ENCODE peak calls at places on chromosomes 5 and 9, in nine cellular contexts. C is prostate gland; Z is cardiac muscle cell; Q is adrenal gland; H is fibroblast of the aortic adventitia; E is CD8-positive, alpha-beta T cell; M is A549; N is fibroblast of mammary gland; K is mammary epithelial cell. J is an unnamed sample.

GRCh38 chr5:23089316-23089715 is 236.2 kb upstream of the CDH12 start:
- DNase-seq in C (no peak), Z (no peak), Q (no peak), H (no peak), E (no peak), M (no peak), N (no peak), K (no peak), J (no peak)

GRCh38 chr5:173229381-173229959 is 5.5 kb downstream of the NKX2-5 start:
- DNase-seq in C (no peak), Z (no peak), Q (no peak), H (no peak), E (no peak), M (no peak), N (no peak), K (no peak), J (no peak)

GRCh38 chr9:120264528-120264927 is 315.4 kb downstream of the CDK5RAP2 start:
- DNase-seq in C (no peak), Z (no peak), Q (no peak), H (no peak), E (no peak), M (no peak), N (no peak), K (no peak), J (no peak)

GRCh38 chr5:37015795-37016666 is 139.5 kb downstream of the NIPBL start:
- DNase-seq in C (no peak), Z (peak), Q (no peak), H (peak), E (no peak), M (no peak), N (peak), K (peak), J (no peak)

GRCh38 chr5:135376961-135377621 is 21.9 kb downstream of the MACROH2A1 start:
- DNase-seq in C (no peak), Z (no peak), Q (no peak), H (no peak), E (no peak), M (no peak), N (peak), K (no peak), J (peak)

GRCh38 chr5:154713615-154714125 is 41.5 kb upstream of the LARP1 start:
- DNase-seq in C (no peak), Z (no peak), Q (no peak), H (peak), E (no peak), M (no peak), N (no peak), K (peak), J (peak)

GRCh38 chr5:68354315-68354714 is 138.8 kb downstream of the PIK3R1 start:
- DNase-seq in C (no peak), Z (no peak), Q (no peak), H (no peak), E (no peak), M (no peak), N (no peak), K (no peak), J (no peak)

GRCh38 chr5:53425598-53426516 is 54.6 kb upstream of the FST start:
- DNase-seq in C (no peak), Z (peak), Q (no peak), H (peak), E (no peak), M (peak), N (peak), K (no peak), J (no peak)

GRCh38 chr5:33235304-33235703 is 205.5 kb upstream of the TARS1 start:
- DNase-seq in C (no peak), Z (no peak), Q (no peak), H (no peak), E (no peak), M (no peak), N (no peak), K (peak), J (no peak)

GRCh38 chr9:76394896-76395244 is 644 bp upstream of the RFK start:
- DNase-seq in C (peak), Z (peak), Q (peak), H (peak), E (peak), M (peak), N (peak), K (no peak), J (peak)

GRCh38 chr9:38000332-38000731 is 68.7 kb downstream of the SHB start:
- DNase-seq in C (no peak), Z (no peak), Q (no peak), H (no peak), E (no peak), M (no peak), N (no peak), K (no peak), J (no peak)

GRCh38 chr5:78920604-78921003 is 64.5 kb downstream of the ARSB start:
- DNase-seq in C (no peak), Z (peak), Q (no peak), H (peak), E (no peak), M (peak), N (peak), K (no peak), J (no peak)

GRCh38 chr5:23419115-23419514 is 88.3 kb upstream of the PRDM9 start:
- DNase-seq in C (no peak), Z (peak), Q (no peak), H (no peak), E (no peak), M (peak), N (peak), K (peak), J (no peak)

GRCh38 chr5:97471951-97472350 is 288.9 kb upstream of the RIOK2 start:
- DNase-seq in C (no peak), Z (no peak), Q (no peak), H (no peak), E (no peak), M (no peak), N (no peak), K (no peak), J (no peak)

GRCh38 chr9:130186051-130186450 is 13.8 kb downstream of the NCS1 start:
- DNase-seq in C (no peak), Z (no peak), Q (no peak), H (no peak), E (no peak), M (no peak), N (no peak), K (no peak), J (no peak)

GRCh38 chr9:77946969-77947368 is 84.6 kb downstream of the GNAQ start:
- DNase-seq in C (peak), Z (no peak), Q (no peak), H (no peak), E (no peak), M (no peak), N (no peak), K (no peak), J (no peak)

GRCh38 chr5:119537704-119538103 is 85.4 kb downstream of the HSD17B4 start:
- DNase-seq in C (no peak), Z (peak), Q (no peak), H (peak), E (no peak), M (peak), N (peak), K (peak), J (peak)

GRCh38 chr5:39009280-39009679 is 64.9 kb downstream of the RICTOR start:
- DNase-seq in C (no peak), Z (no peak), Q (no peak), H (no peak), E (no peak), M (no peak), N (no peak), K (no peak), J (no peak)

GRCh38 chr5:39009981-39010380 is 64.2 kb downstream of the RICTOR start:
- DNase-seq in C (no peak), Z (no peak), Q (no peak), H (no peak), E (no peak), M (no peak), N (no peak), K (no peak), J (no peak)

GRCh38 chr5:39006650-39007049 is 67.5 kb downstream of the RICTOR start:
- DNase-seq in C (no peak), Z (no peak), Q (no peak), H (no peak), E (no peak), M (no peak), N (no peak), K (no peak), J (no peak)

GRCh38 chr5:39001683-39002082 is 72.5 kb downstream of the RICTOR start:
- DNase-seq in C (no peak), Z (no peak), Q (no peak), H (no peak), E (no peak), M (no peak), N (no peak), K (no peak), J (no peak)

GRCh38 chr5:39005566-39006232 is 68.5 kb downstream of the RICTOR start:
- DNase-seq in C (no peak), Z (no peak), Q (no peak), H (peak), E (no peak), M (peak), N (peak), K (peak), J (no peak)
- TF ChIP-seq CTCF in C (no peak), Z (peak), Q (peak), H (peak), E (no peak), M (peak), N (peak), K (peak), J (peak)

GRCh38 chr5:139696167-139696893 is 48.2 kb downstream of the CXXC5 start:
- DNase-seq in C (no peak), Z (no peak), Q (no peak), H (peak), E (no peak), M (no peak), N (no peak), K (no peak), J (no peak)
- H3K4me3 ChIP-seq in C (peak), Z (no peak), Q (no peak), H (no peak), E (no peak), M (no peak), N (no peak), K (no peak), J (no peak)

DNA sequence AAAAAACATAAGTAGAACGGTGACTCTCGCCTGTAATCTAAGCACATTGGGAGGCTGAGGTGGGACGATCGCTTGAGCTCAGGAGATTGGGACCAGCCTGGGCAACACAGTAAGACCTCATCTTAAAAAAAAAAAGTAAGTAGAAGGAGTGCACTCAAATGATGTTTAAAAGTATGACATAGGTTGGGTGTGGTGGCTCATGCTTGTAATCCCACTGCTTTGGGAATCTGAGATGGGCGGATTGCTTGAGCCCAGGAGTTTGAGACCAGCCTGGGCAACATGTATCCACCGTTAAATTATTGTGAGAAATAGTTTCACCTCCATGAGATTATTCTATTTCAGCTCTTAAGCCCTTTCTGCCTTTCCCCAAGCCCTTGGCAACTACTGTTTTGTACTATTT is 11.2 kb downstream of the DENND4C start:
- DNase-seq in C (no peak), Z (no peak), Q (no peak), H (no peak), E (no peak), M (no peak), N (no peak), K (no peak), J (no peak)
- TF ChIP-seq CTCF in C (no peak), Z (no peak), Q (no peak), H (no peak), E (no peak), M (no peak), N (no peak), K (no peak), J (no peak)

GRCh38 chr5:42496397-42497156 is 73.3 kb downstream of the GHR start:
- DNase-seq in C (no peak), Z (no peak), Q (no peak), H (no peak), E (no peak), M (no peak), N (no peak), K (no peak), J (no peak)
- H3K4me3 ChIP-seq in C (no peak), Z (no peak), Q (no peak), H (no peak), E (no peak), M (no peak), N (no peak), K (no peak), J (no peak)

DNA sequence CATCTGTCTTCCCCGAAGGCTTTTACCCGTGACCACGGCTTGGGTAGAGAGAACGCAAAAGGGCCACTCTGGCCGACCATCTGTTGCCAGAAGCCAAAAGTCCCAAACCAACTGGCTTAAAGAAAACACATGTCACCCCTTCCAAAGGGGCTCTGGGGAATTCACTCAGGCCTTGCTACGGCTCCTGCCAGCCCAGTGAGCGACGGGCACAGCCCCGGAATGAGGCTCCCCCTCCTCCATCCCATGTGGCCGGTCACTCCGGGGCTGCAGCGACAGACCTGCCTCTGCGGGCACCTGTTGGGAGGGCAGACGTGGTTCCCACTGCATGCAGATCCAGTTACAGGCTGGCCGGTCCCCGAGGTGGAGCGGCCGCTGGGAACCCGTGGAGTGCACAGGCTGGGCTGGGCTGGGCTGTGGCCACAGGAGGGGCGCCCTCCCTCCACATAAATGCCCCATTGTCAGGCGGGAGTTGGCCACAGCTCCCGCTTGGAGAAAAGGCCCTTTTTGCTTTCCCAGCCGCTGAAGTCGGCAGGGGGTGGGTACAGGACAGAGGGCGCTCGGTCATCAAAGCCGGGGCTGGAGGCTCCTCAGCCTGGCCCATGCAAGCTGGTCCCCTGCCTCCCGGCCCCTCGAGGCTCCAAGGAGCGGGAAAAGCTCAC is 19.9 kb downstream of the NOTCH1 start:
- DNase-seq in C (no peak), Z (no peak), Q (no peak), H (no peak), E (no peak), M (peak), N (no peak), K (no peak), J (no peak)
- TF ChIP-seq CTCF in C (no peak), Z (no peak), Q (no peak), H (no peak), E (no peak), M (no peak), N (no peak), K (no peak), J (no peak)

DNA sequence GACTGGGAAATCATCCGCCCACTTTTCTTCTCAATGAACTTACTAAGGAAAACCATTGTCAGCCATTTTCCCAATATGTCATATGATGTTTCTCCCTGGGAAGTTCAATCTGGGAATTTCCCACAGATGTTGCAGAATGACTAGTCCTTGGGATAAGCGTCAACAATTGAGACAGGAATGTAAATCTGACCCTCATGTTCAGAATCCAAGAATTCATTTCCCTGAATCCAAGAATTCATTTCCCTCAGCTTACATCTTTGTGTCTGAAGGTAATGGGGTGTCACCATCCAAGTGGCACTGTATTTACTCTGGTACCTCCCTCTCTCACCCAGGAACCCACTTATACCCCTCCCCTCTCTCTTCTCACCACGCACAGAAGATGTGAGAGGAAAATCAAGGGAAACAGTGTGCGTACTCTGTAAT is 7.4 kb downstream of the KLF9 start:
- DNase-seq in C (no peak), Z (peak), Q (no peak), H (peak), E (no peak), M (peak), N (peak), K (peak), J (no peak)
- H3K4me3 ChIP-seq in C (no peak), Z (no peak), Q (no peak), H (no peak), E (no peak), M (no peak), N (peak), K (no peak), J (no peak)

J was measured in LNCaP clone FGC.